ENCODE peak calls at places on chromosomes 5 and 9, in seven cellular contexts. One of them, this sample, is unnamed.

GRCh38 chr9:137457406-137458193 is 1.5 kb downstream of the NSMF start:
- DNase-seq in BJ: no peak
- DNase-seq in neural progenitor cell: no peak
- DNase-seq in brain microvascular endothelial cell: no peak
- DNase-seq in GM06990: peak
- DNase-seq in transverse colon: no peak
- DNase-seq in fibroblast of the aortic adventitia: no peak
- DNase-seq in this sample: no peak

GRCh38 chr9:88043647-88044046 is 69.3 kb upstream of the CDK20 start:
- DNase-seq in neural progenitor cell: peak
- DNase-seq in BJ: no peak
- DNase-seq in brain microvascular endothelial cell: no peak
- DNase-seq in transverse colon: no peak
- DNase-seq in fibroblast of the aortic adventitia: no peak
- DNase-seq in GM06990: no peak
- DNase-seq in this sample: no peak

GRCh38 chr9:127661342-127661741 is 45.4 kb upstream of the CFAP157 start:
- DNase-seq in neural progenitor cell: peak
- DNase-seq in BJ: no peak
- DNase-seq in fibroblast of the aortic adventitia: no peak
- DNase-seq in transverse colon: peak
- DNase-seq in brain microvascular endothelial cell: no peak
- DNase-seq in GM06990: no peak
- DNase-seq in this sample: no peak

GRCh38 chr5:135262364-135262763 is 136.7 kb downstream of the MACROH2A1 start:
- DNase-seq in BJ: no peak
- DNase-seq in fibroblast of the aortic adventitia: no peak
- DNase-seq in transverse colon: no peak
- DNase-seq in brain microvascular endothelial cell: no peak
- DNase-seq in GM06990: no peak
- DNase-seq in neural progenitor cell: no peak
- DNase-seq in this sample: no peak

GRCh38 chr5:139425497-139425896 is 13.8 kb downstream of the DNAJC18 start:
- DNase-seq in GM06990: no peak
- DNase-seq in neural progenitor cell: no peak
- DNase-seq in transverse colon: no peak
- DNase-seq in brain microvascular endothelial cell: no peak
- DNase-seq in fibroblast of the aortic adventitia: no peak
- DNase-seq in BJ: no peak
- DNase-seq in this sample: no peak

GRCh38 chr5:61635271-61635670 is 303.2 kb downstream of the ZSWIM6 start:
- DNase-seq in transverse colon: no peak
- DNase-seq in BJ: no peak
- DNase-seq in brain microvascular endothelial cell: no peak
- DNase-seq in GM06990: no peak
- DNase-seq in fibroblast of the aortic adventitia: no peak
- DNase-seq in neural progenitor cell: no peak
- DNase-seq in this sample: no peak

GRCh38 chr5:55993628-55994501 is 898 bp downstream of the IL6ST start:
- DNase-seq in fibroblast of the aortic adventitia: peak
- DNase-seq in BJ: no peak
- DNase-seq in GM06990: peak
- DNase-seq in transverse colon: no peak
- DNase-seq in brain microvascular endothelial cell: no peak
- DNase-seq in neural progenitor cell: no peak
- DNase-seq in this sample: no peak

GRCh38 chr5:37836173-37837100 is 3.4 kb downstream of the GDNF start:
- DNase-seq in fibroblast of the aortic adventitia: peak
- DNase-seq in brain microvascular endothelial cell: no peak
- DNase-seq in BJ: no peak
- DNase-seq in transverse colon: no peak
- DNase-seq in GM06990: no peak
- DNase-seq in neural progenitor cell: peak
- DNase-seq in this sample: peak

GRCh38 chr5:65916636-65917035 is 9.7 kb upstream of the ERBIN start:
- DNase-seq in GM06990: no peak
- DNase-seq in BJ: no peak
- DNase-seq in neural progenitor cell: no peak
- DNase-seq in brain microvascular endothelial cell: no peak
- DNase-seq in transverse colon: no peak
- DNase-seq in fibroblast of the aortic adventitia: no peak
- DNase-seq in this sample: no peak

GRCh38 chr5:50958852-50959457 is 292.5 kb downstream of the PARP8 start:
- DNase-seq in fibroblast of the aortic adventitia: peak
- DNase-seq in brain microvascular endothelial cell: peak
- DNase-seq in BJ: no peak
- DNase-seq in GM06990: no peak
- DNase-seq in transverse colon: no peak
- DNase-seq in neural progenitor cell: peak
- DNase-seq in this sample: peak

GRCh38 chr5:77449277-77449676 is 42.8 kb downstream of the WDR41 start:
- DNase-seq in BJ: no peak
- DNase-seq in neural progenitor cell: no peak
- DNase-seq in transverse colon: no peak
- DNase-seq in GM06990: no peak
- DNase-seq in brain microvascular endothelial cell: no peak
- DNase-seq in fibroblast of the aortic adventitia: no peak
- DNase-seq in this sample: no peak

GRCh38 chr9:128979111-128979510 is 31.6 kb downstream of the NUP188 start:
- DNase-seq in fibroblast of the aortic adventitia: no peak
- DNase-seq in brain microvascular endothelial cell: no peak
- DNase-seq in GM06990: no peak
- DNase-seq in neural progenitor cell: no peak
- DNase-seq in transverse colon: no peak
- DNase-seq in BJ: no peak
- DNase-seq in this sample: no peak

GRCh38 chr9:135074354-135075233 is 12.9 kb upstream of the OLFM1 start:
- DNase-seq in BJ: no peak
- DNase-seq in transverse colon: no peak
- DNase-seq in fibroblast of the aortic adventitia: no peak
- DNase-seq in neural progenitor cell: no peak
- DNase-seq in GM06990: no peak
- DNase-seq in brain microvascular endothelial cell: no peak
- DNase-seq in this sample: no peak

GRCh38 chr5:154198611-154199230 is 8.2 kb downstream of the GALNT10 start:
- DNase-seq in BJ: peak
- DNase-seq in transverse colon: no peak
- DNase-seq in neural progenitor cell: no peak
- DNase-seq in fibroblast of the aortic adventitia: peak
- DNase-seq in brain microvascular endothelial cell: peak
- DNase-seq in GM06990: no peak
- DNase-seq in this sample: peak

GRCh38 chr5:89445106-89445745 is 562.2 kb upstream of the MEF2C start:
- DNase-seq in GM06990: no peak
- DNase-seq in transverse colon: no peak
- DNase-seq in fibroblast of the aortic adventitia: no peak
- DNase-seq in neural progenitor cell: no peak
- DNase-seq in BJ: no peak
- DNase-seq in brain microvascular endothelial cell: no peak
- DNase-seq in this sample: no peak

GRCh38 chr5:178419196-178419595 is 171.0 kb downstream of the COL23A1 start:
- DNase-seq in transverse colon: no peak
- DNase-seq in brain microvascular endothelial cell: no peak
- DNase-seq in fibroblast of the aortic adventitia: no peak
- DNase-seq in neural progenitor cell: no peak
- DNase-seq in BJ: no peak
- DNase-seq in GM06990: no peak
- DNase-seq in this sample: no peak

GRCh38 chr9:108885643-108886348 is 23.7 kb downstream of the ACTL7A start:
- DNase-seq in BJ: no peak
- DNase-seq in neural progenitor cell: no peak
- DNase-seq in transverse colon: peak
- DNase-seq in GM06990: peak
- DNase-seq in fibroblast of the aortic adventitia: peak
- DNase-seq in brain microvascular endothelial cell: peak
- DNase-seq in this sample: peak

GRCh38 chr5:142221091-142221860 is 103.5 kb downstream of the SPRY4 start:
- DNase-seq in fibroblast of the aortic adventitia: no peak
- DNase-seq in transverse colon: no peak
- DNase-seq in BJ: no peak
- DNase-seq in brain microvascular endothelial cell: no peak
- DNase-seq in neural progenitor cell: no peak
- DNase-seq in GM06990: no peak
- DNase-seq in this sample: no peak

GRCh38 chr5:159515909-159516415 is 185.7 kb upstream of the IL12B start:
- DNase-seq in brain microvascular endothelial cell: peak
- DNase-seq in BJ: no peak
- DNase-seq in fibroblast of the aortic adventitia: peak
- DNase-seq in neural progenitor cell: peak
- DNase-seq in transverse colon: peak
- DNase-seq in GM06990: peak
- DNase-seq in this sample: no peak

GRCh38 chr5:113806250-113806649 is 292.8 kb downstream of the YTHDC2 start:
- DNase-seq in neural progenitor cell: peak
- DNase-seq in GM06990: no peak
- DNase-seq in BJ: peak
- DNase-seq in brain microvascular endothelial cell: no peak
- DNase-seq in transverse colon: no peak
- DNase-seq in fibroblast of the aortic adventitia: peak
- DNase-seq in this sample: peak

GRCh38 chr5:6675784-6676499 is 37.3 kb upstream of the TENT4A start:
- DNase-seq in brain microvascular endothelial cell: no peak
- DNase-seq in transverse colon: no peak
- DNase-seq in neural progenitor cell: no peak
- DNase-seq in BJ: no peak
- DNase-seq in GM06990: no peak
- DNase-seq in fibroblast of the aortic adventitia: no peak
- DNase-seq in this sample: no peak

DNA sequence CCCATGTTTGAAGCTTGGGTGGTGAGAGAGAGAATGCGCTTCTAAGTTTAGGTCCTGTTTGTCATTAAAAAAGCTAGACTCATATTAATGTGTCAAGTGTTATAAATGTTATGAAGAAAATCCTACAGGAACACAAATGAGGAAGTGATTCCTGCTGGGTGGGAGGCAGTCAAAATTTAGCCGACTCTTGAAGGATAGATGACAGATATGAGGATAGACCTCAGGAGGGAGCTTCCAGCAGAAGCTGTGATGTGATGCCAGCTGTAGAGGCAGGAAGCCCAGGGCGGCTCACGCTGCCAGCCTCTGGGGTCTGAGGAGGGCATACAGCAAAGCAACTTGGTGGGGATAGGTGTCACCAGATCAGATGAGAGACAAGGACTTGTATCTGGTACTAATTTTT is 74.7 kb upstream of the ADAMTS16 start:
- DNase-seq in neural progenitor cell: no peak
- DNase-seq in BJ: no peak
- DNase-seq in transverse colon: no peak
- DNase-seq in GM06990: no peak
- DNase-seq in brain microvascular endothelial cell: no peak
- DNase-seq in fibroblast of the aortic adventitia: no peak
- DNase-seq in this sample: no peak
- TF ChIP-seq CTCF in neural progenitor cell: no peak
- TF ChIP-seq CTCF in BJ: no peak
- TF ChIP-seq CTCF in transverse colon: no peak
- TF ChIP-seq CTCF in GM06990: no peak
- TF ChIP-seq CTCF in brain microvascular endothelial cell: no peak
- TF ChIP-seq CTCF in fibroblast of the aortic adventitia: no peak
- TF ChIP-seq CTCF in this sample: no peak

DNA sequence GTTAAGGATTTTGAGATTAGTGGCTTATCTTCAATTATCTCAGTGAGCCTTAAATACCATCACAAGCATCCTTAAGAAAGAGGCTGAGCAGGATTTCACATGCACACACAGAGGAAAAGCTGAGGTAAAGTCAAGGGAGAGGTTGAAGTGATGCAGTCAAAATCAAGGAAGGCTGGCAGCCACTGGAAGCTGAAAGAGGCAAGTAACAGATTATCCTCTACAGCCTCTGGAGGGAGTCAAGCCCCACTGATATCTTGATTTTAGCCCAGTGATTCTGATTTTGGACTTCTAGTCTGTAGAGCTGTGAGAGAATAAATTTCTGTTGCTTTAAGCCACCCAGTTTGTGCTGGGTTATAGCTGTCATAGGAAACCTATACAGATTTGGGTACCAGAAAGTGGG is 80.1 kb downstream of the ANKRD31 start:
- DNase-seq in GM06990: no peak
- DNase-seq in transverse colon: no peak
- DNase-seq in BJ: no peak
- DNase-seq in brain microvascular endothelial cell: no peak
- DNase-seq in fibroblast of the aortic adventitia: peak
- DNase-seq in neural progenitor cell: peak
- DNase-seq in this sample: no peak
- TF ChIP-seq CTCF in GM06990: no peak
- TF ChIP-seq CTCF in transverse colon: no peak
- TF ChIP-seq CTCF in BJ: no peak
- TF ChIP-seq CTCF in brain microvascular endothelial cell: peak
- TF ChIP-seq CTCF in fibroblast of the aortic adventitia: peak
- TF ChIP-seq CTCF in neural progenitor cell: peak
- TF ChIP-seq CTCF in this sample: no peak

GRCh38 chr5:98906756-98907355 is 22.0 kb downstream of the CHD1 start:
- DNase-seq in GM06990: no peak
- DNase-seq in neural progenitor cell: no peak
- DNase-seq in brain microvascular endothelial cell: no peak
- DNase-seq in BJ: no peak
- DNase-seq in transverse colon: no peak
- DNase-seq in fibroblast of the aortic adventitia: no peak
- DNase-seq in this sample: no peak

GRCh38 chr5:98909363-98909762 is 19.4 kb downstream of the CHD1 start:
- DNase-seq in brain microvascular endothelial cell: no peak
- DNase-seq in fibroblast of the aortic adventitia: no peak
- DNase-seq in transverse colon: no peak
- DNase-seq in neural progenitor cell: no peak
- DNase-seq in GM06990: no peak
- DNase-seq in BJ: no peak
- DNase-seq in this sample: no peak

GRCh38 chr5:98907951-98908350 is 20.9 kb downstream of the CHD1 start:
- DNase-seq in BJ: no peak
- DNase-seq in brain microvascular endothelial cell: no peak
- DNase-seq in GM06990: no peak
- DNase-seq in fibroblast of the aortic adventitia: no peak
- DNase-seq in neural progenitor cell: no peak
- DNase-seq in transverse colon: no peak
- DNase-seq in this sample: no peak

GRCh38 chr5:98904786-98905185 is 24.0 kb downstream of the CHD1 start:
- DNase-seq in BJ: no peak
- DNase-seq in GM06990: no peak
- DNase-seq in transverse colon: no peak
- DNase-seq in neural progenitor cell: no peak
- DNase-seq in brain microvascular endothelial cell: peak
- DNase-seq in fibroblast of the aortic adventitia: peak
- DNase-seq in this sample: peak

GRCh38 chr5:98905857-98906688 is 22.7 kb downstream of the CHD1 start:
- DNase-seq in brain microvascular endothelial cell: no peak
- DNase-seq in fibroblast of the aortic adventitia: peak
- DNase-seq in GM06990: peak
- DNase-seq in neural progenitor cell: peak
- DNase-seq in BJ: no peak
- DNase-seq in transverse colon: no peak
- DNase-seq in this sample: peak
- TF ChIP-seq CTCF in brain microvascular endothelial cell: peak
- TF ChIP-seq CTCF in fibroblast of the aortic adventitia: peak
- TF ChIP-seq CTCF in GM06990: peak
- TF ChIP-seq CTCF in neural progenitor cell: peak
- TF ChIP-seq CTCF in BJ: peak
- TF ChIP-seq CTCF in transverse colon: peak
- TF ChIP-seq CTCF in this sample: peak

DNA sequence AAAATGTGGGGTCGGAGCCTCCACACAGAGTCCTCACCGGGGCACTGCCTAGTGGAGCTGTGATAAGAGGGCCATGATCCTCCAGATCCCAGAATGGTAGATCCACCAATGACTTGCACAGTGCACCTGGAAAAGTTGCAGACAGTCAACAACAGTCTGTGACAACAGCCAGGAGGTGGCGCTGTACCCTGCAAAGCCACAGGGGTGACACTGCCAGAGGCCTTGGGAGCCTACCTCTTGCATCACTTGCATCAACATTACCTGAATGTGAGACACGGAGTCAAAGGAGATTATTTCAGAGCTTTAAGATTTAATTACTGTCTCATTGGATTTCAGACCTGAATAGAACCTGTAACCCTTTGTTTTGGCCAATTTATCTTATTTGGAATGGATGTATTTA is 614.1 kb upstream of the CDH9 start:
- DNase-seq in transverse colon: no peak
- DNase-seq in BJ: no peak
- DNase-seq in fibroblast of the aortic adventitia: no peak
- DNase-seq in GM06990: no peak
- DNase-seq in neural progenitor cell: peak
- DNase-seq in brain microvascular endothelial cell: no peak
- DNase-seq in this sample: no peak
- TF ChIP-seq CTCF in transverse colon: no peak
- TF ChIP-seq CTCF in BJ: no peak
- TF ChIP-seq CTCF in fibroblast of the aortic adventitia: no peak
- TF ChIP-seq CTCF in GM06990: no peak
- TF ChIP-seq CTCF in neural progenitor cell: peak
- TF ChIP-seq CTCF in brain microvascular endothelial cell: peak
- TF ChIP-seq CTCF in this sample: peak

This sample was measured in HFFc6.